ENCODE peak calls at places on chromosome 10, in seven cellular contexts. J, Z, O, Q, V, P and X are unnamed samples.

GRCh38 chr10:13492493-13493180 is 36.2 kb downstream of the BEND7 start:
- DNase-seq in J (no peak), Z (no peak), O (no peak), Q (no peak), V (no peak), P (no peak), X (no peak)

GRCh38 chr10:43336641-43337318 is 34.7 kb upstream of the FXYD4 start:
- DNase-seq in J (no peak), Z (no peak), O (no peak), Q (no peak), V (no peak), P (no peak), X (no peak)

GRCh38 chr10:29542723-29543122 is 92.0 kb downstream of the SVIL start:
- DNase-seq in J (no peak), Z (no peak), O (no peak), Q (no peak), V (no peak), P (no peak), X (no peak)

GRCh38 chr10:63761243-63761642 is 240.0 kb downstream of the REEP3 start:
- DNase-seq in J (no peak), Z (peak; percentile 58), O (no peak), Q (no peak), V (no peak), P (no peak), X (no peak)

GRCh38 chr10:9003122-9003521 is 948.6 kb downstream of the GATA3 start:
- DNase-seq in J (no peak), Z (no peak), O (no peak), Q (no peak), V (no peak), P (no peak), X (no peak)

GRCh38 chr10:73296946-73297345 is 44.5 kb upstream of the MRPS16 start:
- DNase-seq in J (no peak), Z (peak; percentile 58), O (no peak), Q (no peak), V (no peak), P (no peak), X (no peak)

GRCh38 chr10:14093735-14094484 is 236.8 kb downstream of the FRMD4A start:
- DNase-seq in J (peak; percentile 69), Z (peak; percentile 72), O (peak; percentile 68), Q (no peak), V (no peak), P (no peak), X (peak; percentile 68)

GRCh38 chr10:116417821-116418220 is 9.8 kb upstream of the PNLIPRP3 start:
- DNase-seq in J (no peak), Z (no peak), O (no peak), Q (no peak), V (no peak), P (no peak), X (no peak)

GRCh38 chr10:78401882-78402367 is 368.3 kb downstream of the RPS24 start:
- DNase-seq in J (peak; percentile 37), Z (peak; percentile 82), O (no peak), Q (no peak), V (no peak), P (no peak), X (peak; percentile 55)

GRCh38 chr10:98659951-98660350 is 213.2 kb upstream of the HPS1 start:
- DNase-seq in J (no peak), Z (no peak), O (no peak), Q (no peak), V (no peak), P (no peak), X (no peak)

GRCh38 chr10:86730227-86730626 is 26.2 kb upstream of the BMPR1A start:
- DNase-seq in J (peak; percentile 59), Z (no peak), O (no peak), Q (no peak), V (no peak), P (peak; percentile 39), X (no peak)

GRCh38 chr10:94288361-94289116 is 74.2 kb downstream of the NOC3L start:
- DNase-seq in J (no peak), Z (no peak), O (no peak), Q (no peak), V (no peak), P (no peak), X (peak; percentile 35)

GRCh38 chr10:124539935-124540641 is 78.5 kb downstream of the LHPP start:
- DNase-seq in J (peak; percentile 58), Z (peak; percentile 61), O (peak; percentile 45), Q (peak; percentile 65), V (peak; percentile 63), P (peak; percentile 62), X (peak; percentile 85)

GRCh38 chr10:62437696-62438095 is 63.5 kb downstream of the ZNF365 start:
- DNase-seq in J (peak; percentile 82), Z (peak; percentile 63), O (peak; percentile 73), Q (no peak), V (no peak), P (no peak), X (peak; percentile 68)

GRCh38 chr10:11016959-11017574 is 605 bp upstream of the CELF2 start:
- DNase-seq in J (no peak), Z (no peak), O (no peak), Q (no peak), V (no peak), P (no peak), X (no peak)

GRCh38 chr10:103645141-103646054 is 151.9 kb downstream of the NEURL1 start:
- DNase-seq in J (peak; percentile 94), Z (peak; percentile 64), O (peak; percentile 20), Q (no peak), V (no peak), P (peak; percentile 79), X (no peak)

GRCh38 chr10:77533156-77533886 is 104.3 kb downstream of the KCNMA1 start:
- DNase-seq in J (no peak), Z (no peak), O (no peak), Q (no peak), V (no peak), P (no peak), X (no peak)

GRCh38 chr10:25629333-25629732 is 304.7 kb upstream of the MYO3A start:
- DNase-seq in J (no peak), Z (no peak), O (no peak), Q (no peak), V (no peak), P (no peak), X (no peak)

GRCh38 chr10:19498348-19499290 is 317.6 kb upstream of the PLXDC2 start:
- DNase-seq in J (peak; percentile 69), Z (no peak), O (no peak), Q (no peak), V (no peak), P (no peak), X (no peak)

GRCh38 chr10:132111871-132112341 is 46.2 kb downstream of the JAKMIP3 start:
- DNase-seq in J (no peak), Z (no peak), O (no peak), Q (no peak), V (no peak), P (peak; percentile 4), X (no peak)

GRCh38 chr10:77286851-77287250 is 350.8 kb downstream of the KCNMA1 start:
- DNase-seq in J (no peak), Z (no peak), O (no peak), Q (no peak), V (no peak), P (no peak), X (no peak)

GRCh38 chr10:125774144-125774543 is 1.5 kb downstream of the MMP21 start:
- DNase-seq in J (no peak), Z (no peak), O (no peak), Q (no peak), V (no peak), P (no peak), X (no peak)

GRCh38 chr10:43209651-43210141 is 57.2 kb downstream of the RASGEF1A start:
- DNase-seq in J (no peak), Z (no peak), O (no peak), Q (no peak), V (no peak), P (peak; percentile 5), X (no peak)

GRCh38 chr10:13707156-13707881 is 120.6 kb downstream of the PRPF18 start:
- DNase-seq in J (peak; percentile 96), Z (peak; percentile 95), O (peak; percentile 91), Q (peak; percentile 38), V (no peak), P (peak; percentile 59), X (peak; percentile 88)

GRCh38 chr10:124935946-124936345 is 6.0 kb upstream of the ZRANB1 start:
- DNase-seq in J (no peak), Z (no peak), O (no peak), Q (no peak), V (no peak), P (no peak), X (no peak)

GRCh38 chr10:91987397-91988037 is 63.9 kb downstream of the BTAF1 start:
- DNase-seq in J (peak; percentile 86), Z (no peak), O (no peak), Q (no peak), V (no peak), P (no peak), X (no peak)
- H3K36me3 ChIP-seq in J (peaks cover 36% of the 10 kb centered on the region), Z (peaks cover 2% of the 10 kb centered on the region), O (peaks cover 15% of the 10 kb centered on the region), Q (peaks cover 4% of the 10 kb centered on the region), V (peaks cover 12% of the 10 kb centered on the region), P (no peaks in the 10 kb centered on the region), X (peaks cover 24% of the 10 kb centered on the region)

DNA sequence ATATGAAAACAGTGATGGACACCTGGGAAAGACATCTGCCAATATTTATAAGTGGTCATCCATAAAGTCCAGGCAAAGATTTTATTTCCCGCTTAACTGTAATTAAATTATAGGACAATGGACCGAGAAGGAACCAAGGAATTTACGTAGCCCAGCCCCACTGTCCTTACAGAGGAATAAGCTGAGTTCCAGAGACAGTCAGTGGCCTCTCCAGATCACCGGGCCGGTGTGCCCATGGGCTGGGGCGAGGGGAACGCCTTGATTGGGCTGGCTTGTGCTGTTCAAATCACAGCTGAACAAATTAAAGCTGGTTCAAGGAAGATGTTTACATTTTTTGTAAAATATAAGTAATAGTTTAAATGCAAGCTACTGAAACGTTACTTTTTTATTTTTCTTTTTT is 40.7 kb downstream of the PFKP start:
- DNase-seq in J (no peak), Z (no peak), O (no peak), Q (no peak), V (no peak), P (no peak), X (no peak)
- H3K36me3 ChIP-seq in J (peaks cover 70% of the 10 kb centered on the region), Z (peaks cover 34% of the 10 kb centered on the region), O (peaks cover 34% of the 10 kb centered on the region), Q (peaks cover 51% of the 10 kb centered on the region), V (peaks cover 38% of the 10 kb centered on the region), P (no peaks in the 10 kb centered on the region), X (no peaks in the 10 kb centered on the region)

DNA sequence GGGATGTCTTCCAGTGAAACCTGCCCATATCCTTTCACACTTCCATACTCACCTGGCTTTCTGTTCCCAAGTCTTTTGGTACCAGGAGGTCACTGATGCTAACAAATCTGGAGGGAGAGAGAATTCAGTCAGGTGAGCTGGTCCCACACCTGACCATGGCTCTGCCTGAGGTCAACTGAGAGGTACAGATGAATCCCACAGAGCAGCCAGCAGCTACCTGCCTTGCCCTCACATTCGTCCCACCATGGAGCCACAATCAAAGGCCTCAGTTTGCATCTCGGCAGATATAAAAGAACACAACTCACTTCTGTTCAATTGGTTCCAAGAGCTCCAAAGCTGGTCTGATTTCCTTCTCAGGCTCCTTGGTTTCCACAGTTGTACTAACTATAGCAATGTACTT is 47.0 kb downstream of the GDI2 start:
- DNase-seq in J (no peak), Z (no peak), O (no peak), Q (no peak), V (no peak), P (no peak), X (no peak)
- H3K36me3 ChIP-seq in J (peaks cover 66% of the 10 kb centered on the region), Z (peaks cover 7% of the 10 kb centered on the region), O (peaks cover 48% of the 10 kb centered on the region), Q (peaks cover 25% of the 10 kb centered on the region), V (peaks cover 51% of the 10 kb centered on the region), P (no peaks in the 10 kb centered on the region), X (peaks cover 20% of the 10 kb centered on the region)

GRCh38 chr10:12389154-12389734 is 39.9 kb downstream of the CAMK1D start:
- DNase-seq in J (no peak), Z (no peak), O (no peak), Q (no peak), V (no peak), P (peak; percentile 36), X (no peak)
- H3K36me3 ChIP-seq in J (no peaks in the 10 kb centered on the region), Z (no peaks in the 10 kb centered on the region), O (no peaks in the 10 kb centered on the region), Q (no peaks in the 10 kb centered on the region), V (no peaks in the 10 kb centered on the region), P (no peaks in the 10 kb centered on the region), X (no peaks in the 10 kb centered on the region)